ENCODE peak calls at places on chromosomes 2 and 18, in seven cellular contexts. One of them, this sample, is unnamed.

GRCh38 chr2:238313289-238313990 is 6.9 kb upstream of the TRAF3IP1 start:
- DNase-seq in fibroblast of lung: no peak
- DNase-seq in MM.1S: no peak
- DNase-seq in HepG2: no peak
- DNase-seq in GM23248: no peak
- DNase-seq in IMR-90: no peak
- DNase-seq in Karpas-422: no peak
- DNase-seq in this sample: no peak

GRCh38 chr2:127508621-127509034 is 17.7 kb downstream of the IWS1 start:
- DNase-seq in fibroblast of lung: peak; percentile 100
- DNase-seq in MM.1S: no peak
- DNase-seq in HepG2: peak; percentile 44
- DNase-seq in GM23248: peak; percentile 100
- DNase-seq in IMR-90: peak; percentile 99
- DNase-seq in Karpas-422: peak; percentile 83
- DNase-seq in this sample: no peak

GRCh38 chr2:138079976-138080375 is 115.7 kb downstream of the HNMT start:
- DNase-seq in fibroblast of lung: no peak
- DNase-seq in MM.1S: no peak
- DNase-seq in HepG2: no peak
- DNase-seq in GM23248: no peak
- DNase-seq in IMR-90: no peak
- DNase-seq in Karpas-422: no peak
- DNase-seq in this sample: no peak

GRCh38 chr2:182506606-182507005 is 79.8 kb upstream of the PDE1A start:
- DNase-seq in fibroblast of lung: peak; percentile 49
- DNase-seq in MM.1S: no peak
- DNase-seq in HepG2: no peak
- DNase-seq in GM23248: peak; percentile 67
- DNase-seq in IMR-90: peak; percentile 65
- DNase-seq in Karpas-422: no peak
- DNase-seq in this sample: no peak

GRCh38 chr2:120343433-120344105 is 2.4 kb upstream of the INHBB start:
- DNase-seq in fibroblast of lung: peak; percentile 75
- DNase-seq in MM.1S: peak; percentile 71
- DNase-seq in HepG2: peak; percentile 68
- DNase-seq in GM23248: peak; percentile 94
- DNase-seq in IMR-90: peak; percentile 68
- DNase-seq in Karpas-422: peak; percentile 90
- DNase-seq in this sample: peak; percentile 5

GRCh38 chr18:56314396-56314795 is 324.0 kb downstream of the TXNL1 start:
- DNase-seq in fibroblast of lung: peak; percentile 9
- DNase-seq in MM.1S: no peak
- DNase-seq in HepG2: no peak
- DNase-seq in GM23248: peak; percentile 36
- DNase-seq in IMR-90: peak; percentile 18
- DNase-seq in Karpas-422: no peak
- DNase-seq in this sample: no peak

GRCh38 chr2:55175254-55176093 is 56.6 kb downstream of the CLHC1 start:
- DNase-seq in fibroblast of lung: peak; percentile 88
- DNase-seq in MM.1S: peak; percentile 37
- DNase-seq in HepG2: peak; percentile 41
- DNase-seq in GM23248: peak; percentile 93
- DNase-seq in IMR-90: peak; percentile 87
- DNase-seq in Karpas-422: peak; percentile 88
- DNase-seq in this sample: peak; percentile 77

GRCh38 chr2:242056785-242057184 is 187.3 kb downstream of the RTP5 start:
- DNase-seq in fibroblast of lung: no peak
- DNase-seq in MM.1S: no peak
- DNase-seq in HepG2: no peak
- DNase-seq in GM23248: no peak
- DNase-seq in IMR-90: no peak
- DNase-seq in Karpas-422: no peak
- DNase-seq in this sample: no peak

GRCh38 chr2:223744580-223744979 is 92.8 kb downstream of the AP1S3 start:
- DNase-seq in fibroblast of lung: no peak
- DNase-seq in MM.1S: no peak
- DNase-seq in HepG2: no peak
- DNase-seq in GM23248: no peak
- DNase-seq in IMR-90: peak; percentile 43
- DNase-seq in Karpas-422: no peak
- DNase-seq in this sample: no peak

GRCh38 chr2:239973392-239973791 is 51.8 kb downstream of the NDUFA10 start:
- DNase-seq in fibroblast of lung: no peak
- DNase-seq in MM.1S: no peak
- DNase-seq in HepG2: no peak
- DNase-seq in GM23248: no peak
- DNase-seq in IMR-90: no peak
- DNase-seq in Karpas-422: no peak
- DNase-seq in this sample: no peak

GRCh38 chr2:1685957-1686783 is 58.1 kb downstream of the PXDN start:
- DNase-seq in fibroblast of lung: no peak
- DNase-seq in MM.1S: no peak
- DNase-seq in HepG2: no peak
- DNase-seq in GM23248: no peak
- DNase-seq in IMR-90: peak; percentile 62
- DNase-seq in Karpas-422: no peak
- DNase-seq in this sample: no peak

GRCh38 chr18:57480724-57481123 is 45.5 kb downstream of the ONECUT2 start:
- DNase-seq in fibroblast of lung: no peak
- DNase-seq in MM.1S: no peak
- DNase-seq in HepG2: no peak
- DNase-seq in GM23248: no peak
- DNase-seq in IMR-90: no peak
- DNase-seq in Karpas-422: no peak
- DNase-seq in this sample: no peak

GRCh38 chr18:50162486-50163304 is 32.3 kb downstream of the MYO5B start:
- DNase-seq in fibroblast of lung: no peak
- DNase-seq in MM.1S: no peak
- DNase-seq in HepG2: no peak
- DNase-seq in GM23248: no peak
- DNase-seq in IMR-90: no peak
- DNase-seq in Karpas-422: no peak
- DNase-seq in this sample: no peak

GRCh38 chr2:146351689-146352088 is 1493.1 kb upstream of the ACVR2A start:
- DNase-seq in fibroblast of lung: no peak
- DNase-seq in MM.1S: no peak
- DNase-seq in HepG2: no peak
- DNase-seq in GM23248: no peak
- DNase-seq in IMR-90: no peak
- DNase-seq in Karpas-422: no peak
- DNase-seq in this sample: no peak

GRCh38 chr2:181954538-181954883 is 31.1 kb upstream of the PPP1R1C start:
- DNase-seq in fibroblast of lung: no peak
- DNase-seq in MM.1S: no peak
- DNase-seq in HepG2: no peak
- DNase-seq in GM23248: peak; percentile 24
- DNase-seq in IMR-90: peak; percentile 23
- DNase-seq in Karpas-422: no peak
- DNase-seq in this sample: no peak

GRCh38 chr2:224927671-224928173 is 114.5 kb downstream of the DOCK10 start:
- DNase-seq in fibroblast of lung: peak; percentile 79
- DNase-seq in MM.1S: no peak
- DNase-seq in HepG2: no peak
- DNase-seq in GM23248: no peak
- DNase-seq in IMR-90: peak; percentile 89
- DNase-seq in Karpas-422: no peak
- DNase-seq in this sample: no peak
- H3K4me2 ChIP-seq in fibroblast of lung: peak overlapping the region; percentile 19
- H3K4me2 ChIP-seq in MM.1S: no peak overlapping the region
- H3K4me2 ChIP-seq in HepG2: no peak overlapping the region
- H3K4me2 ChIP-seq in GM23248: no peak overlapping the region
- H3K4me2 ChIP-seq in IMR-90: peak overlapping the region; percentile 0
- H3K4me2 ChIP-seq in Karpas-422: no peak overlapping the region
- H3K4me2 ChIP-seq in this sample: no peak overlapping the region

GRCh38 chr2:95539290-95539689 is 52.5 kb upstream of the TRIM43 start:
- DNase-seq in fibroblast of lung: no peak
- DNase-seq in MM.1S: no peak
- DNase-seq in HepG2: no peak
- DNase-seq in GM23248: peak; percentile 40
- DNase-seq in IMR-90: peak; percentile 18
- DNase-seq in Karpas-422: no peak
- DNase-seq in this sample: no peak

GRCh38 chr2:95539836-95540235 is 52.0 kb upstream of the TRIM43 start:
- DNase-seq in fibroblast of lung: no peak
- DNase-seq in MM.1S: peak; percentile 57
- DNase-seq in HepG2: no peak
- DNase-seq in GM23248: no peak
- DNase-seq in IMR-90: no peak
- DNase-seq in Karpas-422: no peak
- DNase-seq in this sample: no peak
- H3K4me2 ChIP-seq in fibroblast of lung: no peak overlapping the region
- H3K4me2 ChIP-seq in MM.1S: peak overlapping the region; percentile 78
- H3K4me2 ChIP-seq in HepG2: no peak overlapping the region
- H3K4me2 ChIP-seq in GM23248: no peak overlapping the region
- H3K4me2 ChIP-seq in IMR-90: no peak overlapping the region
- H3K4me2 ChIP-seq in Karpas-422: no peak overlapping the region
- H3K4me2 ChIP-seq in this sample: no peak overlapping the region

DNA sequence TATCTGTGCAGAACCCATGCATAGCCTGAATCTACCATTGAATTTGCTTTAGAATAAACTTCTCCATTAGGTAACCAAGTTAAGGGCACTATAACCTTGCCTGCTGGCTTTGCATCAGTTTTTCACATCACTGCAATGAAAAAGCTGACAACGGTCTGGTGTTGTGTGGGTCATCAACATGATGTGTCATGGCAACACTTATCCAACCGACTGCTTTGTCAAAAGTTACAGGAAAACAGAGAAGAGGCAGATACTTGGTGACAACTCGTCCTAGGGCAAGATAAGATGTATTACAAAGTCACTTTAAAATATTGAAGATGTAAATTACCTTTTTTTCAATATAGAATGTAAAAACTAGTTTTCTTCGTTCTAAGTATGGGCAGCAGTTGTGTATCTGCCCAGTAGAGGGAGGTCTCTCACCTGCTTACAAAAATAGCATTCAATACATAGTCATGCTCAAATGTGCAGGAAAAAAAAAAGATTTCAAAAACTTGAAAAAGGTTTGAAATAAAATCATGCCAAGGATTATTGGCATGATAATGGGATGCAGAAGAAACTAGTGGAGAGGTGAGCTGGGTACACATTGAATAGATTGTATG is 96.3 kb downstream of the EVA1A start:
- DNase-seq in fibroblast of lung: peak; percentile 53
- DNase-seq in MM.1S: no peak
- DNase-seq in HepG2: peak; percentile 39
- DNase-seq in GM23248: peak; percentile 58
- DNase-seq in IMR-90: peak; percentile 52
- DNase-seq in Karpas-422: peak; percentile 74
- DNase-seq in this sample: peak; percentile 5
- H3K4me2 ChIP-seq in fibroblast of lung: no peak overlapping the region
- H3K4me2 ChIP-seq in MM.1S: no peak overlapping the region
- H3K4me2 ChIP-seq in HepG2: no peak overlapping the region
- H3K4me2 ChIP-seq in GM23248: no peak overlapping the region
- H3K4me2 ChIP-seq in IMR-90: no peak overlapping the region
- H3K4me2 ChIP-seq in Karpas-422: no peak overlapping the region
- H3K4me2 ChIP-seq in this sample: no peak overlapping the region

DNA sequence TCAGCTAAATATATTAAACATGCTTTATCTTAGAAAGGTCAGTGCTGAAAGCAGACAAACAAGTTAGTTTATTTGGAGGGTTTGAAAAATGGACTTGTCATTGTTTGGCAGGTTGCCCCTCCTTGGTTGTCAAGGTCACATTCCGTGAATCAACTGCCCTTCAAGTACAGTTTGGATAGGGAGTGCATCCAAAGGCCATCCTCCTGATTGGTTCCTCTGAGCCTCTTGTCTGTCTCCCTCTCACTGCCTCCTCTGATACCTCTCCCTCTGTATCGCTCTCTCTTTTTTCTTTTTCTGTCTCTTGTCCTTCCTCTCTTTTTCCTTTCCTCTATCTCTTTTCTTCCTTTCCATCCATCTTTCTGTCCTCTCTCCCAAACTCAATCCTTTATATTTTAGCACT is 5.4 kb downstream of the ITGAV start:
- DNase-seq in fibroblast of lung: peak; percentile 63
- DNase-seq in MM.1S: no peak
- DNase-seq in HepG2: peak; percentile 97
- DNase-seq in GM23248: peak; percentile 20
- DNase-seq in IMR-90: peak; percentile 24
- DNase-seq in Karpas-422: no peak
- DNase-seq in this sample: no peak
- H3K4me2 ChIP-seq in fibroblast of lung: no peak overlapping the region
- H3K4me2 ChIP-seq in MM.1S: no peak overlapping the region
- H3K4me2 ChIP-seq in HepG2: peak overlapping the region; percentile 32
- H3K4me2 ChIP-seq in GM23248: no peak overlapping the region
- H3K4me2 ChIP-seq in IMR-90: no peak overlapping the region
- H3K4me2 ChIP-seq in Karpas-422: no peak overlapping the region
- H3K4me2 ChIP-seq in this sample: no peak overlapping the region

GRCh38 chr2:207768168-207768890 is 1.4 kb downstream of the FZD5 start:
- DNase-seq in fibroblast of lung: peak; percentile 34
- DNase-seq in MM.1S: no peak
- DNase-seq in HepG2: peak; percentile 38
- DNase-seq in GM23248: peak; percentile 63
- DNase-seq in IMR-90: no peak
- DNase-seq in Karpas-422: no peak
- DNase-seq in this sample: no peak

GRCh38 chr2:207765960-207766582 is 3.6 kb downstream of the FZD5 start:
- DNase-seq in fibroblast of lung: no peak
- DNase-seq in MM.1S: no peak
- DNase-seq in HepG2: no peak
- DNase-seq in GM23248: no peak
- DNase-seq in IMR-90: no peak
- DNase-seq in Karpas-422: peak; percentile 44
- DNase-seq in this sample: no peak

GRCh38 chr2:207766697-207767460 is 2.8 kb downstream of the FZD5 start:
- DNase-seq in fibroblast of lung: no peak
- DNase-seq in MM.1S: no peak
- DNase-seq in HepG2: peak; percentile 48
- DNase-seq in GM23248: no peak
- DNase-seq in IMR-90: no peak
- DNase-seq in Karpas-422: no peak
- DNase-seq in this sample: no peak

GRCh38 chr2:207768891-207769596 is 662 bp downstream of the FZD5 start:
- DNase-seq in fibroblast of lung: peak; percentile 38
- DNase-seq in MM.1S: peak; percentile 28
- DNase-seq in HepG2: peak; percentile 32
- DNase-seq in GM23248: peak; percentile 51
- DNase-seq in IMR-90: no peak
- DNase-seq in Karpas-422: peak; percentile 64
- DNase-seq in this sample: no peak

GRCh38 chr2:207767461-207768167 is 2.1 kb downstream of the FZD5 start:
- DNase-seq in fibroblast of lung: peak; percentile 18
- DNase-seq in MM.1S: no peak
- DNase-seq in HepG2: peak; percentile 76
- DNase-seq in GM23248: peak; percentile 16
- DNase-seq in IMR-90: no peak
- DNase-seq in Karpas-422: no peak
- DNase-seq in this sample: no peak
- H3K4me2 ChIP-seq in fibroblast of lung: peak overlapping the region; percentile 94
- H3K4me2 ChIP-seq in MM.1S: no peak overlapping the region
- H3K4me2 ChIP-seq in HepG2: peak overlapping the region; percentile 87
- H3K4me2 ChIP-seq in GM23248: peak overlapping the region; percentile 89
- H3K4me2 ChIP-seq in IMR-90: peak overlapping the region; percentile 92
- H3K4me2 ChIP-seq in Karpas-422: no peak overlapping the region
- H3K4me2 ChIP-seq in this sample: no peak overlapping the region